ENCODE peak calls at places on chromosomes 16 and 17, in ten cellular contexts. A is cardiac muscle cell, D is Daoy, M is NCI-H774, X is left kidney, L is GM23338, V is HS-27A, Q is memory B cell, I is brain microvascular endothelial cell, R is SHP77 treated with DMSO at 0.1 percent for 48 hours. K is an unnamed sample.

GRCh38 chr17:1137465-1137894 is 42.3 kb downstream of the ABR start:
- DNase-seq in I (no peak), Q (no peak), A (peak), D (no peak), V (no peak), X (peak), M (no peak), R (peak), L (peak), K (no peak)

GRCh38 chr17:49388692-49389513 is 25.8 kb downstream of the PHB1 start:
- DNase-seq in X (no peak), A (no peak), I (no peak), V (no peak), D (peak), M (no peak), L (no peak), R (no peak), Q (no peak), K (no peak)

GRCh38 chr16:81567987-81568748 is 123.6 kb downstream of the CMIP start:
- DNase-seq in D (peak), A (peak), R (no peak), V (peak), L (no peak), Q (no peak), I (no peak), M (no peak), X (no peak), K (no peak)

GRCh38 chr16:88632587-88632930 is 5.8 kb upstream of the IL17C start:
- DNase-seq in M (no peak), X (no peak), V (no peak), A (no peak), I (no peak), L (no peak), D (no peak), R (no peak), Q (no peak), K (no peak)

GRCh38 chr17:82830249-82830661 is 9.6 kb downstream of the ZNF750 start:
- DNase-seq in Q (no peak), L (no peak), R (peak), A (peak), M (no peak), D (no peak), I (no peak), X (no peak), V (no peak), K (no peak)

GRCh38 chr17:50056961-50057330 is 1.0 kb downstream of the ITGA3 start:
- DNase-seq in D (peak), R (no peak), Q (no peak), I (peak), A (no peak), V (no peak), X (peak), L (peak), M (no peak), K (no peak)

GRCh38 chr17:75776399-75777242 is 8.0 kb upstream of the UNK start:
- DNase-seq in X (peak), V (no peak), Q (no peak), D (peak), M (no peak), I (no peak), A (peak), L (no peak), R (no peak), K (no peak)

GRCh38 chr17:2335726-2336214 is 487 bp downstream of the TSR1 start:
- DNase-seq in A (no peak), R (no peak), D (peak), M (no peak), X (peak), L (peak), V (no peak), I (no peak), Q (no peak), K (no peak)

GRCh38 chr16:69108069-69108904 is 2.8 kb downstream of the HAS3 start:
- DNase-seq in A (no peak), I (no peak), V (no peak), L (peak), R (no peak), D (no peak), Q (no peak), X (peak), M (no peak), K (no peak)

GRCh38 chr17:51640108-51640622 is 379.8 kb downstream of the UTP18 start:
- DNase-seq in D (no peak), R (no peak), L (peak), I (no peak), V (no peak), Q (no peak), X (no peak), A (no peak), M (peak), K (no peak)

GRCh38 chr16:67247698-67248400 is 568 bp upstream of the FHOD1 start:
- DNase-seq in I (no peak), L (no peak), D (no peak), R (no peak), A (no peak), M (no peak), V (no peak), X (no peak), Q (peak), K (no peak)

GRCh38 chr17:18246880-18247612 is 11.5 kb downstream of the FLII start:
- DNase-seq in L (peak), R (no peak), A (peak), M (peak), I (no peak), X (peak), D (peak), V (no peak), Q (no peak), K (peak)

GRCh38 chr16:86598607-86599318 is 20.4 kb downstream of the FOXL1 start:
- DNase-seq in D (no peak), I (no peak), V (no peak), R (no peak), M (no peak), Q (no peak), L (no peak), X (peak), A (no peak), K (no peak)

GRCh38 chr17:42809250-42809649 is 10.6 kb downstream of the CNTD1 start:
- DNase-seq in Q (no peak), I (no peak), A (peak), R (no peak), X (no peak), L (no peak), V (no peak), M (no peak), D (no peak), K (no peak)

GRCh38 chr17:3911271-3912053 is 4.8 kb downstream of the P2RX1 start:
- DNase-seq in X (peak), V (no peak), I (no peak), A (peak), M (no peak), L (peak), Q (peak), D (no peak), R (peak), K (peak)

GRCh38 chr16:82584553-82585152 is 42.1 kb upstream of the CDH13 start:
- DNase-seq in D (peak), R (no peak), A (no peak), L (no peak), V (no peak), I (no peak), X (no peak), M (no peak), Q (no peak), K (no peak)

GRCh38 chr17:33200116-33200515 is 93.0 kb downstream of the ASIC2 start:
- DNase-seq in I (no peak), R (no peak), M (no peak), A (no peak), X (peak), D (peak), V (no peak), Q (no peak), L (no peak), K (no peak)

GRCh38 chr16:84718-85452 is 6.9 kb downstream of the MPG start:
- DNase-seq in Q (peak), D (peak), L (no peak), I (peak), V (no peak), A (peak), X (peak), M (peak), R (peak), K (peak)

GRCh38 chr16:13909872-13910303 is 10.1 kb upstream of the ERCC4 start:
- DNase-seq in M (no peak), V (no peak), Q (no peak), L (no peak), I (peak), X (no peak), R (no peak), A (peak), D (peak), K (no peak)

GRCh38 chr16:65845466-65846209 is 520.9 kb upstream of the CDH5 start:
- DNase-seq in X (no peak), D (peak), M (no peak), L (peak), R (no peak), V (no peak), Q (no peak), I (no peak), A (peak), K (no peak)

GRCh38 chr17:36486204-36487194 is at the start of gene ZNHIT3:
- DNase-seq in D (peak), R (peak), L (peak), X (peak), V (peak), A (peak), M (peak), Q (peak), I (peak), K (peak)

GRCh38 chr16:71441348-71441781 is 489 bp downstream of the TLE7 start:
- DNase-seq in M (no peak), V (no peak), R (no peak), L (peak), D (no peak), X (no peak), I (no peak), A (peak), Q (no peak), K (no peak)

GRCh38 chr16:17828012-17828411 is 357.3 kb upstream of the XYLT1 start:
- DNase-seq in X (no peak), L (no peak), V (no peak), I (peak), R (no peak), M (no peak), D (peak), A (peak), Q (no peak), K (no peak)

GRCh38 chr16:74766729-74767128 is 7.9 kb downstream of the FA2H start:
- DNase-seq in M (no peak), L (peak), Q (no peak), I (no peak), D (no peak), X (no peak), A (no peak), R (no peak), V (no peak), K (no peak)

GRCh38 chr17:71111945-71112344 is 942.6 kb downstream of the KCNJ2 start:
- DNase-seq in Q (no peak), R (no peak), I (no peak), X (no peak), A (no peak), M (no peak), D (no peak), L (no peak), V (no peak), K (no peak)

GRCh38 chr16:63403792-63404191 is 1367.6 kb upstream of the CDH8 start:
- DNase-seq in L (no peak), V (no peak), D (no peak), A (no peak), Q (no peak), M (no peak), I (no peak), X (no peak), R (no peak), K (no peak)

GRCh38 chr17:45224671-45225050 is 3.0 kb downstream of the FMNL1 start:
- DNase-seq in M (no peak), X (no peak), L (no peak), I (no peak), V (no peak), R (no peak), D (no peak), A (no peak), Q (no peak), K (no peak)